ENCODE peak calls at places on chromosomes 7 and 10, in eight cellular contexts. H, X, Z, B, U, G, C and Y are unnamed samples.

GRCh38 chr10:12875100-12875499 is 126.4 kb downstream of the CCDC3 start:
- ATAC-seq in H (no peak), X (no peak), Z (no peak), B (no peak), U (peak; percentile 6), G (no peak), C (no peak), Y (no peak)

GRCh38 chr10:35340975-35341374 is 4.7 kb downstream of the CCNY start:
- ATAC-seq in H (no peak), X (no peak), Z (peak; percentile 32), B (no peak), U (no peak), G (no peak), C (no peak), Y (no peak)

GRCh38 chr7:22989646-22990587 is 24.0 kb downstream of the HYCC1 start:
- ATAC-seq in H (no peak), X (no peak), Z (no peak), B (no peak), U (no peak), G (no peak), C (no peak), Y (no peak)

GRCh38 chr10:108591417-108591816 is 1331.9 kb downstream of the XPNPEP1 start:
- ATAC-seq in H (no peak), X (no peak), Z (no peak), B (no peak), U (no peak), G (no peak), C (no peak), Y (no peak)

GRCh38 chr7:131011976-131012375 is 278.0 kb upstream of the KLF14 start:
- ATAC-seq in H (peak; percentile 29), X (peak; percentile 33), Z (peak; percentile 59), B (peak; percentile 3), U (peak; percentile 72), G (no peak), C (no peak), Y (no peak)

GRCh38 chr10:73307203-73307800 is 51.4 kb downstream of the CFAP70 start:
- ATAC-seq in H (no peak), X (no peak), Z (no peak), B (no peak), U (no peak), G (no peak), C (no peak), Y (no peak)

GRCh38 chr10:89838002-89838615 is 136.7 kb downstream of the KIF20B start:
- ATAC-seq in H (no peak), X (peak; percentile 72), Z (no peak), B (no peak), U (no peak), G (peak; percentile 40), C (peak; percentile 78), Y (peak; percentile 28)

GRCh38 chr7:133482626-133483025 is 229.7 kb downstream of the EXOC4 start:
- ATAC-seq in H (no peak), X (no peak), Z (no peak), B (no peak), U (no peak), G (no peak), C (no peak), Y (no peak)

GRCh38 chr10:77436257-77436780 is 201.3 kb downstream of the KCNMA1 start:
- ATAC-seq in H (no peak), X (peak; percentile 45), Z (no peak), B (no peak), U (no peak), G (no peak), C (peak; percentile 41), Y (peak; percentile 38)

GRCh38 chr7:96205665-96206064 is 116.2 kb downstream of the SLC25A13 start:
- ATAC-seq in H (no peak), X (no peak), Z (no peak), B (no peak), U (no peak), G (peak; percentile 38), C (no peak), Y (no peak)

GRCh38 chr7:97026705-97027426 is 2.2 kb upstream of the DLX5 start:
- ATAC-seq in H (no peak), X (peak; percentile 54), Z (no peak), B (no peak), U (no peak), G (peak; percentile 16), C (no peak), Y (no peak)

GRCh38 chr10:10271639-10272192 is 746.0 kb upstream of the CELF2 start:
- ATAC-seq in H (no peak), X (peak; percentile 27), Z (no peak), B (no peak), U (no peak), G (no peak), C (no peak), Y (no peak)

GRCh38 chr10:51369903-51370302 is 295.6 kb downstream of the PRKG1 start:
- ATAC-seq in H (no peak), X (no peak), Z (peak; percentile 32), B (no peak), U (no peak), G (no peak), C (peak; percentile 41), Y (no peak)

GRCh38 chr10:116707981-116708380 is 34.4 kb downstream of the HSPA12A start:
- ATAC-seq in H (no peak), X (no peak), Z (no peak), B (no peak), U (no peak), G (no peak), C (no peak), Y (no peak)

GRCh38 chr10:84429926-84430520 is 101.6 kb downstream of the CCSER2 start:
- ATAC-seq in H (peak; percentile 85), X (peak; percentile 87), Z (peak; percentile 73), B (peak; percentile 95), U (peak; percentile 74), G (peak; percentile 100), C (peak; percentile 99), Y (peak; percentile 99)

GRCh38 chr10:86979296-86979818 is 11.1 kb downstream of the ADIRF start:
- ATAC-seq in H (no peak), X (no peak), Z (no peak), B (no peak), U (no peak), G (no peak), C (no peak), Y (peak; percentile 23)

GRCh38 chr7:134891262-134892001 is 94.9 kb upstream of the AGBL3 start:
- ATAC-seq in H (no peak), X (peak; percentile 84), Z (peak; percentile 93), B (no peak), U (peak; percentile 85), G (peak; percentile 65), C (peak; percentile 88), Y (peak; percentile 94)

GRCh38 chr10:60943372-60944158 is 420 bp downstream of the RHOBTB1 start:
- ATAC-seq in H (no peak), X (peak; percentile 72), Z (peak; percentile 68), B (peak; percentile 55), U (peak; percentile 60), G (peak; percentile 71), C (peak; percentile 64), Y (peak; percentile 58)

GRCh38 chr7:30765359-30765758 is 5.9 kb upstream of the MINDY4 start:
- ATAC-seq in H (no peak), X (peak; percentile 48), Z (peak; percentile 14), B (no peak), U (no peak), G (no peak), C (no peak), Y (no peak)

GRCh38 chr10:44306147-44306710 is 78.7 kb downstream of the CXCL12 start:
- ATAC-seq in H (no peak), X (no peak), Z (no peak), B (no peak), U (no peak), G (no peak), C (no peak), Y (no peak)

GRCh38 chr10:112520864-112521263 is 73.8 kb downstream of the VTI1A start:
- ATAC-seq in H (no peak), X (no peak), Z (no peak), B (no peak), U (no peak), G (no peak), C (no peak), Y (no peak)

GRCh38 chr10:86363833-86364511 is 2.6 kb downstream of the GRID1 start:
- ATAC-seq in H (no peak), X (no peak), Z (no peak), B (no peak), U (no peak), G (no peak), C (no peak), Y (peak; percentile 40)

GRCh38 chr7:77910124-77910523 is 111.6 kb downstream of the PHTF2 start:
- ATAC-seq in H (no peak), X (no peak), Z (no peak), B (no peak), U (no peak), G (peak; percentile 34), C (peak; percentile 64), Y (no peak)

GRCh38 chr7:110891197-110891596 is 199.7 kb upstream of the LRRN3 start:
- ATAC-seq in H (no peak), X (no peak), Z (no peak), B (no peak), U (no peak), G (no peak), C (no peak), Y (no peak)

GRCh38 chr7:139725843-139726484 is 51.8 kb downstream of the HIPK2 start:
- ATAC-seq in H (peak; percentile 52), X (peak; percentile 34), Z (no peak), B (peak; percentile 8), U (no peak), G (peak; percentile 4), C (no peak), Y (no peak)

GRCh38 chr10:68543004-68543918 is 15.9 kb upstream of the SLC25A16 start:
- ATAC-seq in H (no peak), X (no peak), Z (no peak), B (no peak), U (no peak), G (no peak), C (no peak), Y (peak; percentile 87)

GRCh38 chr10:12726971-12727831 is 274.3 kb downstream of the CCDC3 start:
- ATAC-seq in H (no peak), X (no peak), Z (no peak), B (peak; percentile 70), U (no peak), G (no peak), C (no peak), Y (peak; percentile 84)

GRCh38 chr10:69422676-69423075 is 6.0 kb upstream of the TACR2 start:
- ATAC-seq in H (no peak), X (no peak), Z (no peak), B (no peak), U (no peak), G (no peak), C (no peak), Y (no peak)

GRCh38 chr10:18222870-18223269 is 82.6 kb downstream of the CACNB2 start:
- ATAC-seq in H (no peak), X (no peak), Z (no peak), B (no peak), U (no peak), G (no peak), C (no peak), Y (no peak)

GRCh38 chr10:84138478-84139125 is 707 bp upstream of the GHITM start:
- ATAC-seq in H (peak; percentile 3), X (no peak), Z (no peak), B (peak; percentile 37), U (no peak), G (peak; percentile 30), C (no peak), Y (peak; percentile 26)

GRCh38 chr10:97016728-97017473 is 168.9 kb downstream of the SLIT1 start:
- ATAC-seq in H (peak; percentile 33), X (no peak), Z (no peak), B (no peak), U (no peak), G (no peak), C (no peak), Y (no peak)

GRCh38 chr7:103113164-103113563 is 35.7 kb downstream of the NAPEPLD start:
- ATAC-seq in H (no peak), X (no peak), Z (no peak), B (no peak), U (peak; percentile 75), G (no peak), C (no peak), Y (peak; percentile 57)

GRCh38 chr10:117216611-117217195 is 19.4 kb downstream of the KCNK18 start:
- ATAC-seq in H (peak; percentile 71), X (peak; percentile 94), Z (peak; percentile 84), B (peak; percentile 90), U (peak; percentile 87), G (peak; percentile 95), C (peak; percentile 52), Y (peak; percentile 80)

GRCh38 chr7:44144426-44144967 is 3.4 kb upstream of the MYL7 start:
- ATAC-seq in H (no peak), X (no peak), Z (no peak), B (no peak), U (no peak), G (no peak), C (no peak), Y (no peak)